ENCODE peak calls at places on chromosome 9, in four cellular contexts. D, X, N and W are unnamed samples.

GRCh38 chr9:135348788-135349150 is 130.8 kb upstream of the PPP1R26 start:
- DNase-seq in D (no peak), X (no peak), N (no peak), W (no peak)

GRCh38 chr9:20838218-20838617 is 154.2 kb downstream of the FOCAD start:
- DNase-seq in D (no peak), X (no peak), N (no peak), W (no peak)

GRCh38 chr9:121862371-121862970 is 211.0 kb downstream of the DAB2IP start:
- DNase-seq in D (no peak), X (no peak), N (no peak), W (no peak)

GRCh38 chr9:106878943-106879916 is 16.3 kb downstream of the ZNF462 start:
- DNase-seq in D (peak), X (peak), N (no peak), W (no peak)

GRCh38 chr9:137306546-137307254 is 4.6 kb upstream of the NRARP start:
- DNase-seq in D (no peak), X (no peak), N (no peak), W (peak)

GRCh38 chr9:113998529-113999255 is 79.4 kb downstream of the AMBP start:
- DNase-seq in D (peak), X (no peak), N (no peak), W (peak)

GRCh38 chr9:14538529-14538928 is 154.7 kb downstream of the ZDHHC21 start:
- DNase-seq in D (no peak), X (no peak), N (no peak), W (no peak)

GRCh38 chr9:106753155-106753671 is 109.8 kb upstream of the ZNF462 start:
- DNase-seq in D (no peak), X (no peak), N (no peak), W (no peak)

GRCh38 chr9:138082918-138083636 is 205.5 kb downstream of the CACNA1B start:
- DNase-seq in D (no peak), X (no peak), N (no peak), W (no peak)

GRCh38 chr9:134693641-134694367 is 52.2 kb downstream of the COL5A1 start:
- DNase-seq in D (no peak), X (no peak), N (no peak), W (no peak)

GRCh38 chr9:37167456-37167855 is 47.1 kb downstream of the ZCCHC7 start:
- DNase-seq in D (no peak), X (no peak), N (no peak), W (no peak)

GRCh38 chr9:97382099-97382718 is 29.7 kb upstream of the TDRD7 start:
- DNase-seq in D (no peak), X (no peak), N (no peak), W (peak)

GRCh38 chr9:35712762-35713400 is 19.1 kb downstream of the TLN1 start:
- DNase-seq in D (no peak), X (no peak), N (no peak), W (no peak)

GRCh38 chr9:37163299-37163698 is 42.9 kb downstream of the ZCCHC7 start:
- DNase-seq in D (no peak), X (no peak), N (no peak), W (no peak)